ENCODE peak calls at places on chromosomes 4 and X, in four cellular contexts. M is cardiac fibroblast, J is pancreas, N is GM20000. H is an unnamed sample.

GRCh38 chr4:128454281-128455075 is 166.9 kb upstream of the PGRMC2 start:
- DNase-seq in M (peak; percentile 95), J (peak; percentile 64), N (peak; percentile 83), H (peak; percentile 68)

GRCh38 chr4:141427726-141428296 is 207.1 kb downstream of the ZNF330 start:
- DNase-seq in M (no peak), J (no peak), N (no peak), H (no peak)

GRCh38 chr4:56250801-56251200 is 136.5 kb downstream of the AASDH start:
- DNase-seq in M (peak; percentile 29), J (no peak), N (no peak), H (no peak)

GRCh38 chr4:93829531-93830089 is 1.1 kb downstream of the ATOH1 start:
- DNase-seq in M (no peak), J (no peak), N (no peak), H (no peak)

GRCh38 chr4:5757954-5758353 is 47.0 kb downstream of the EVC start:
- DNase-seq in M (no peak), J (no peak), N (no peak), H (no peak)

GRCh38 chrX:29662101-29662500 is 553.3 kb upstream of the MAGEB2 start:
- DNase-seq in M (peak; percentile 64), J (no peak), N (no peak), H (no peak)

GRCh38 chr4:122045533-122045932 is 93.7 kb upstream of the TRPC3 start:
- DNase-seq in M (peak; percentile 88), J (no peak), N (no peak), H (peak; percentile 81)

GRCh38 chrX:49656554-49656953 is 39.2 kb downstream of the PAGE1 start:
- DNase-seq in M (no peak), J (no peak), N (no peak), H (no peak)

GRCh38 chrX:124280294-124280902 is 52.1 kb upstream of the TEX13D start:
- DNase-seq in M (no peak), J (no peak), N (no peak), H (no peak)

GRCh38 chrX:69387559-69388487 is 116.3 kb upstream of the NALF2 start:
- DNase-seq in M (peak; percentile 53), J (peak; percentile 3), N (peak; percentile 54), H (peak; percentile 66)

GRCh38 chrX:150334998-150335397 is 28.1 kb upstream of the MAMLD1 start:
- DNase-seq in M (no peak), J (no peak), N (no peak), H (no peak)

GRCh38 chrX:11137543-11138139 is 26.5 kb downstream of the HCCS start:
- DNase-seq in M (peak; percentile 70), J (no peak), N (peak; percentile 30), H (peak; percentile 4)

GRCh38 chrX:16204538-16204937 is 37.3 kb downstream of the MAGEB17 start:
- DNase-seq in M (no peak), J (peak; percentile 50), N (no peak), H (no peak)

GRCh38 chr4:5808081-5808741 is 84.7 kb downstream of the CRMP1 start:
- DNase-seq in M (peak; percentile 54), J (no peak), N (no peak), H (no peak)

GRCh38 chr4:572594-572993 is 3.5 kb downstream of the TMEM271 start:
- DNase-seq in M (no peak), J (no peak), N (no peak), H (no peak)

GRCh38 chrX:107715331-107716044 is 60.1 kb downstream of the TSC22D3 start:
- DNase-seq in M (peak; percentile 45), J (no peak), N (no peak), H (no peak)

GRCh38 chr4:154626793-154627484 is 14.5 kb upstream of the FGG start:
- DNase-seq in M (peak; percentile 44), J (peak; percentile 41), N (peak; percentile 74), H (peak; percentile 86)

GRCh38 chr4:73902038-73902637 is 32.9 kb downstream of the CXCL1 start:
- DNase-seq in M (no peak), J (no peak), N (no peak), H (no peak)

GRCh38 chr4:99633772-99634171 is 23.9 kb downstream of the C4orf54 start:
- DNase-seq in M (no peak), J (no peak), N (no peak), H (no peak)

GRCh38 chrX:16604300-16604699 is 45.7 kb upstream of the S100G start:
- DNase-seq in M (peak; percentile 24), J (no peak), N (no peak), H (no peak)

GRCh38 chrX:132044953-132045352 is 21.9 kb downstream of the STK26 start:
- DNase-seq in M (peak; percentile 1), J (no peak), N (no peak), H (no peak)

GRCh38 chr4:891747-892146 is 40.4 kb downstream of the GAK start:
- DNase-seq in M (peak; percentile 5), J (no peak), N (no peak), H (no peak)

GRCh38 chr4:38323141-38323634 is 340.8 kb upstream of the KLF3 start:
- DNase-seq in M (no peak), J (no peak), N (no peak), H (no peak)

GRCh38 chr4:184343400-184344177 is 125.9 kb upstream of the ENPP6 start:
- DNase-seq in M (peak; percentile 84), J (peak; percentile 57), N (peak; percentile 32), H (peak; percentile 65)

GRCh38 chrX:77899081-77899828 is at the start of gene COX7B:
- DNase-seq in M (peak; percentile 97), J (peak; percentile 72), N (peak; percentile 49), H (peak; percentile 75)

GRCh38 chrX:77900688-77901087 is 1.4 kb downstream of the COX7B start:
- DNase-seq in M (peak; percentile 14), J (no peak), N (no peak), H (no peak)

GRCh38 chrX:77901506-77901905 is 2.2 kb downstream of the COX7B start:
- DNase-seq in M (no peak), J (no peak), N (no peak), H (no peak)
- TF ChIP-seq CTCF in M (no peak), J (no peak), N (no peak), H (no peak)

DNA sequence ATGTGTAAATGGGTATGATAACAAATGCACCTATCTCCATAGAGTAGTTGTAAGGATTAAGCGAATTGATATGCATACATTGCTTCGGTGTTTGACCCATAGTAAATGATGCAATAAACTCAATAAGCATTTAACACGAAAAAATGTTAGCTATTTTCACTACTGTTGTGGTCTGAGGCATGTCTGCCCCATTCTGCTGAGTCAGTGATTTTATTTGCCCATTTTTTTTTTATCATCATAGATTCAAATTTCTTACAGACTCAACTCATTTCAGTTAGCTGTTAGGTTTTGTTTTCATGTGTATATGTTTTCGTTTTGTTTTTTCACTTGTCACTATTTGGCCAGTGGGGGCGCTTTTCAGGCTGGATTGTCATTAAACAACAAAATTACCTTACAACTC is 27.8 kb upstream of the ARHGEF9 start:
- DNase-seq in M (no peak), J (no peak), N (no peak), H (no peak)
- TF ChIP-seq CTCF in M (no peak), J (no peak), N (no peak), H (no peak)

GRCh38 chr4:109994415-109994827 is 81.7 kb downstream of the EGF start:
- DNase-seq in M (no peak), J (no peak), N (peak; percentile 40), H (no peak)

GRCh38 chr4:109996531-109996930 is 83.8 kb downstream of the EGF start:
- DNase-seq in M (no peak), J (no peak), N (no peak), H (no peak)

GRCh38 chr4:110003401-110004187 is 90.9 kb downstream of the EGF start:
- DNase-seq in M (no peak), J (no peak), N (no peak), H (no peak)

GRCh38 chr4:109999513-109999912 is 86.8 kb downstream of the EGF start:
- DNase-seq in M (no peak), J (no peak), N (no peak), H (no peak)

DNA sequence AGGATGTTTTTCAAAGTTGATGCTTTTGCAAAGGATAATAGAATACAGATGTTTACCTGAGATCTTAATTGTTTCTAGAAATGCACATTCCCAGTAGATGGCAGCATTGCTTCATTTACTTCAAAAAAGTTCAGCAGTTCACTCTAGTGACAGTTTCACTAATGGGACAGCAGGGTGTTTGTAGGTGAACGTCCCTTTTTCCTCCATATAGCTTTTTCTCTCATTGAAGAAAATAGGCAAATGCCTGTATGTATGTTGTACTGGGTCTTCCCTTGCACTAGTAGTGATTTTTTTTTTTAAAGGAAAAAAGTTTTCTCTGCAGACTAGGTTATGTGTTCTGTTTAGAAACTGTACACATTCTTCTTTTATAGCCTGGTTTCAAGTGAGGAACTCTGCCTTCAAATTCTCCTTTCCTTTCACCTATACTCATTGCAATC is 86.2 kb downstream of the EGF start:
- DNase-seq in M (peak; percentile 68), J (no peak), N (peak; percentile 39), H (peak; percentile 30)
- TF ChIP-seq CTCF in M (peak; percentile 60), J (peak; percentile 46), N (peak; percentile 35), H (no peak)

DNA sequence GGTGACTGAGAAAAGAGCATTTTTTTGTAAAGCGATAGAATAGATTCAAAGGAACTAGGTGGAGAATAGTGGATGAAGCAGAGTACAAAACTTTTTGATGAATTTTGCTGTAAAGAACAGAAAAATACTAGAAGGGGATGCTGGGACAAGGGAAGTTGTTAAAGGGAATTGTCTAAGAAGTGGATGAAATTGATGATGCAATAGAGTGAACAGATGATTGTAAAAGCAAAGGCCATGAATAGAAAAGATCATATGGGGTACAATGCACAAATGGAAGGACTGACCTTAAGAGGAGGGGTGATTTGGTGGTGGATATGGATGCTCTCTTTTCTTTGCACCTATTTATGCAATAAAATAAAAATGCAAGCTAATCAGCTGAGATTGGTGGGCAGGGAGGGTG is 262.7 kb upstream of the MAD2L1 start:
- DNase-seq in M (no peak), J (no peak), N (no peak), H (no peak)
- TF ChIP-seq CTCF in M (no peak), J (no peak), N (no peak), H (no peak)

GRCh38 chr4:84401669-84402068 is 97.4 kb downstream of the NKX6-1 start:
- DNase-seq in M (no peak), J (peak; percentile 11), N (no peak), H (no peak)
- TF ChIP-seq CTCF in M (no peak), J (no peak), N (no peak), H (no peak)

DNA sequence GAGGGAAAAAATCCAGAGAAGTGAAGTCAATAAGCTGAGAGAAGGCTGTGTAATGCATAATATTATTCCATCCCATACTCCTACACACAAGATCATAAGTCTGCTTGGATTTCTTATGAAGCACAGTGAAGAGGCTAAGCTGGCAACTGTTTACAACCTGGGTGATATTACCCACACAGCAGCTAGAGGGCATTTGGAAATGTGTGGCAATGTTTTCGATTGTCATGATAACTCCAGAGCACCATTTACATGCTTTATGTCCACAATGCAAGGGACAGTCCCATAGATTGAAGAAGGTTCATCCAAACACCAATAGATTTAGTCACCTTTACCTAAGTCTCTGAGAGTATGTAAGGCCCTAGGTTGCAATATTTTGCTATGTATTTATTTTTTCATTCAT is 412.2 kb downstream of the PPP3CA start:
- DNase-seq in M (peak; percentile 5), J (no peak), N (no peak), H (no peak)
- TF ChIP-seq CTCF in M (peak; percentile 26), J (no peak), N (no peak), H (no peak)

GRCh38 chr4:102055805-102056204 is 265.3 kb downstream of the BANK1 start:
- DNase-seq in M (no peak), J (no peak), N (no peak), H (no peak)
- TF ChIP-seq CTCF in M (no peak), J (no peak), N (no peak), H (no peak)